ENCODE peak calls at places on chromosomes 7 and 10, in eight cellular contexts. I is dorsolateral prefrontal cortex; Y is hypothalamus; S is NCI-H1105 treated with DMSO at 0.1 percent for 48 hours; F is H54; P is OCI-M1; N is stimulated activated CD8-positive, alpha-beta memory T cell treated with anti-CD3 and anti-CD28 coated beads, Interleukin-4, amount 100 ng/mL, for 4 hours; R is lower lobe of right lung. Z is an unnamed sample.

GRCh38 chr7:85102813-85103350 is 84.0 kb downstream of the SEMA3D start:
- DNase-seq in P (peak; percentile 56), R (no peak), I (no peak), F (no peak), Y (no peak), S (no peak), N (no peak), Z (no peak)

GRCh38 chr7:2980406-2981102 is 63.1 kb downstream of the CARD11 start:
- DNase-seq in F (no peak), N (no peak), S (no peak), Y (no peak), R (no peak), P (no peak), I (no peak), Z (no peak)

GRCh38 chr10:119360181-119360921 is 153.0 kb downstream of the GRK5 start:
- DNase-seq in Y (no peak), R (no peak), S (no peak), I (no peak), N (no peak), F (peak; percentile 25), P (peak; percentile 13), Z (no peak)

GRCh38 chr10:119502214-119502613 is 40.3 kb downstream of the RGS10 start:
- DNase-seq in P (no peak), S (no peak), F (no peak), N (peak; percentile 70), I (no peak), R (no peak), Y (no peak), Z (no peak)

GRCh38 chr7:21690717-21691116 is 147.9 kb downstream of the DNAH11 start:
- DNase-seq in P (no peak), Y (no peak), R (no peak), I (no peak), F (no peak), N (no peak), S (no peak), Z (no peak)

GRCh38 chr7:149001427-149002068 is 26.8 kb downstream of the PDIA4 start:
- DNase-seq in N (no peak), R (no peak), S (no peak), P (no peak), I (no peak), Y (no peak), F (no peak), Z (no peak)

GRCh38 chr7:101901661-101902491 is 84.5 kb downstream of the CUX1 start:
- DNase-seq in N (no peak), I (no peak), Y (no peak), R (no peak), F (no peak), P (no peak), S (no peak), Z (no peak)

GRCh38 chr7:24129597-24129996 is 154.4 kb upstream of the NPY start:
- DNase-seq in I (no peak), P (no peak), N (no peak), F (no peak), Y (no peak), S (no peak), R (no peak), Z (no peak)

GRCh38 chr7:2971914-2972530 is 71.6 kb downstream of the CARD11 start:
- DNase-seq in P (peak; percentile 6), Y (no peak), N (no peak), I (no peak), R (no peak), F (no peak), S (no peak), Z (no peak)

GRCh38 chr7:151687523-151688235 is 168.0 kb upstream of the RHEB start:
- DNase-seq in Y (no peak), F (peak; percentile 93), P (no peak), I (no peak), S (no peak), R (peak; percentile 73), N (no peak), Z (no peak)

GRCh38 chr10:119896937-119897336 is 4.4 kb downstream of the SEC23IP start:
- DNase-seq in Y (no peak), R (peak; percentile 84), N (no peak), I (no peak), P (no peak), S (no peak), F (no peak), Z (no peak)

GRCh38 chr7:25852249-25852994 is 299.6 kb upstream of the NFE2L3 start:
- DNase-seq in P (no peak), N (no peak), F (no peak), I (no peak), S (no peak), Y (no peak), R (no peak), Z (no peak)

GRCh38 chr10:74681917-74682627 is 144.3 kb upstream of the KAT6B start:
- DNase-seq in S (no peak), R (no peak), F (no peak), Y (no peak), N (no peak), I (no peak), P (no peak), Z (no peak)

GRCh38 chr7:35604595-35604994 is 90.3 kb downstream of the HERPUD2 start:
- DNase-seq in Y (no peak), I (no peak), S (no peak), R (no peak), N (no peak), F (no peak), P (no peak), Z (no peak)

GRCh38 chr10:338176-339037 is 203.2 kb downstream of the ZMYND11 start:
- DNase-seq in P (no peak), Y (no peak), N (no peak), R (no peak), F (no peak), I (no peak), S (no peak), Z (no peak)

GRCh38 chr10:13439771-13440708 is 88.8 kb downstream of the BEND7 start:
- DNase-seq in N (peak; percentile 4), R (peak; percentile 73), P (peak; percentile 60), F (peak; percentile 70), Y (peak; percentile 29), I (peak; percentile 41), S (peak; percentile 61), Z (peak; percentile 18)

GRCh38 chr7:133026210-133026859 is 55.6 kb downstream of the CHCHD3 start:
- DNase-seq in S (no peak), F (no peak), Y (no peak), R (no peak), I (no peak), P (no peak), N (no peak), Z (no peak)

GRCh38 chr10:124409696-124410095 is 9.0 kb downstream of the OAT start:
- DNase-seq in S (no peak), Y (no peak), N (no peak), F (no peak), R (no peak), P (no peak), I (no peak), Z (no peak)

GRCh38 chr10:986137-986825 is 2.0 kb upstream of the GTPBP4 start:
- DNase-seq in S (peak; percentile 1), P (peak; percentile 57), R (peak; percentile 84), Y (no peak), I (no peak), F (peak; percentile 35), N (no peak), Z (no peak)

GRCh38 chr7:130491841-130492518 is at the start of gene MEST:
- DNase-seq in R (peak; percentile 43), F (peak; percentile 42), N (peak; percentile 10), I (no peak), P (no peak), S (peak; percentile 63), Y (no peak), Z (no peak)

GRCh38 chr10:92238586-92239098 is 52.2 kb downstream of the CPEB3 start:
- DNase-seq in S (no peak), F (peak; percentile 98), P (peak; percentile 41), I (no peak), N (no peak), Y (peak; percentile 18), R (peak; percentile 69), Z (peak; percentile 9)

GRCh38 chr10:1499344-1499957 is 237.9 kb downstream of the ADARB2 start:
- DNase-seq in I (no peak), N (no peak), R (no peak), S (no peak), Y (no peak), P (no peak), F (no peak), Z (no peak)

GRCh38 chr7:159014297-159015062 is 130.2 kb downstream of the VIPR2 start:
- DNase-seq in N (no peak), S (no peak), F (no peak), Y (no peak), I (peak; percentile 18), P (no peak), R (no peak), Z (no peak)

GRCh38 chr7:130719550-130719949 is 14.5 kb downstream of the KLF14 start:
- DNase-seq in Y (no peak), S (no peak), R (no peak), P (peak; percentile 15), F (no peak), I (no peak), N (no peak), Z (no peak)

GRCh38 chr7:105647591-105647990 is 66.3 kb upstream of the EFCAB10 start:
- DNase-seq in I (no peak), N (no peak), F (no peak), R (no peak), Y (no peak), S (peak; percentile 19), P (no peak), Z (no peak)

GRCh38 chr7:28152594-28152993 is 28.0 kb downstream of the JAZF1 start:
- DNase-seq in Y (no peak), R (no peak), F (no peak), S (no peak), N (no peak), P (no peak), I (no peak), Z (no peak)

GRCh38 chr7:138843632-138844580 is 45.9 kb upstream of the ATP6V0A4 start:
- DNase-seq in R (no peak), I (no peak), F (no peak), N (no peak), S (no peak), P (peak; percentile 2), Y (no peak), Z (no peak)

GRCh38 chr7:138711007-138711406 is 9.8 kb upstream of the SVOPL start:
- DNase-seq in N (no peak), F (no peak), I (no peak), R (no peak), Y (no peak), S (no peak), P (no peak), Z (no peak)

GRCh38 chr7:94087664-94088352 is 83.7 kb upstream of the BET1 start:
- DNase-seq in I (no peak), R (no peak), F (peak; percentile 40), N (no peak), P (peak; percentile 97), S (peak; percentile 73), Y (no peak), Z (no peak)

GRCh38 chr7:30752484-30752883 is 549 bp downstream of the INMT start:
- DNase-seq in F (no peak), Y (no peak), R (no peak), P (no peak), N (no peak), I (no peak), S (no peak), Z (no peak)

GRCh38 chr10:24952701-24953349 is 419 bp upstream of the PRTFDC1 start:
- DNase-seq in F (no peak), S (peak; percentile 55), Y (peak; percentile 81), I (peak; percentile 46), P (peak; percentile 29), R (peak; percentile 49), N (peak; percentile 6), Z (no peak)

Z was measured in nucleus accumbens.